ENCODE peak calls at places on chromosomes 6 and 20, in five cellular contexts. Z is tibial nerve, O is transverse colon, L is GM12878, Q is upper lobe of left lung. M is an unnamed sample.

GRCh38 chr6:67431076-67431475 is 1204.0 kb upstream of the ADGRB3 start:
- DNase-seq in Z (no peak), O (no peak), L (no peak), Q (no peak), M (no peak)

GRCh38 chr6:53852805-53853204 is 58.0 kb downstream of the LRRC1 start:
- DNase-seq in Z (no peak), O (no peak), L (no peak), Q (no peak), M (no peak)

GRCh38 chr6:70108230-70108629 is 194.7 kb downstream of the COL9A1 start:
- DNase-seq in Z (no peak), O (no peak), L (peak), Q (no peak), M (no peak)

GRCh38 chr20:17704589-17705317 is 5.0 kb downstream of the BANF2 start:
- DNase-seq in Z (no peak), O (no peak), L (no peak), Q (no peak), M (no peak)

GRCh38 chr6:105847433-105847832 is 238.7 kb upstream of the PRDM1 start:
- DNase-seq in Z (no peak), O (no peak), L (no peak), Q (no peak), M (no peak)

GRCh38 chr20:35003211-35004031 is 47.8 kb downstream of the MYH7B start:
- DNase-seq in Z (no peak), O (no peak), L (no peak), Q (no peak), M (peak)

GRCh38 chr6:113894712-113895674 is 37.8 kb downstream of the MARCKS start:
- DNase-seq in Z (no peak), O (no peak), L (no peak), Q (no peak), M (no peak)

GRCh38 chr6:107625264-107625663 is 135.3 kb downstream of the SOBP start:
- DNase-seq in Z (no peak), O (no peak), L (no peak), Q (no peak), M (no peak)

GRCh38 chr20:50355593-50356521 is 154.3 kb upstream of the PTPN1 start:
- DNase-seq in Z (no peak), O (no peak), L (no peak), Q (no peak), M (peak)

GRCh38 chr6:113481441-113481840 is 375.7 kb upstream of the MARCKS start:
- DNase-seq in Z (no peak), O (no peak), L (no peak), Q (peak), M (no peak)

DNA sequence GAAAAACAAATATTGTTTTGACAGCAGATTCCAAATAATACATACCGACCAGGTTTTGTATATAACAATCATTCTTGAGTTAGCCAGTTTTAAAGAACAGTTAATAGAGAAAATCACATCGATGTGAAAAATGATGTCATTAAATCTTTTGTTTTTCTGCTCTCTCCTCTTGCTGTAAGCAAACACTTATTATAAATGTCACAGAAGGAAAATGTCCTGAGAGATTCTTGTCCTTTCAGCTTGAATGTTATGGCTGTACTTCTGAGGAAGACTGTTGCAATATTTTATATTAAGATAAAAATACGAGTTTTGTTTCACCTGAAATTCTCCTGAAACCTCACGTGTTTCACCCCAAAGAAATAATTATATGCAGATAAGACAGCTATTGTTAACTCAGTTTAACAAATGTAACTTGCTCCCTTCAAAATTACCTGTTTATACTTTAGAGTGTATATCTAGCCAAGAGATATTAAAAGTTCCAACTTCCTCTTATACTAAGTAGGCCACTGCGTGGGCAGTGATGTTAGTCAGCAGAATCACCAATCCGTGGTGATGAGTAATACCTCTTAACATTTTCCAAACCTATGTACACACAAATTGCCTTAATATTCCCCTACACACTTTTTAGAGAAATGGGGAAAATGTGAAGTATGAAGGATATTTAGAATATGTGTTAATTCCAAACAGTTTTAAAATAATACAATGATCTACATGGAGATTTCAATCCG is 1111.5 kb upstream of the CITED2 start:
- DNase-seq in Z (no peak), O (no peak), L (peak), Q (peak), M (peak)
- TF ChIP-seq EP300 in Z (no peak), O (no peak), L (no peak), Q (no peak), M (no peak)

DNA sequence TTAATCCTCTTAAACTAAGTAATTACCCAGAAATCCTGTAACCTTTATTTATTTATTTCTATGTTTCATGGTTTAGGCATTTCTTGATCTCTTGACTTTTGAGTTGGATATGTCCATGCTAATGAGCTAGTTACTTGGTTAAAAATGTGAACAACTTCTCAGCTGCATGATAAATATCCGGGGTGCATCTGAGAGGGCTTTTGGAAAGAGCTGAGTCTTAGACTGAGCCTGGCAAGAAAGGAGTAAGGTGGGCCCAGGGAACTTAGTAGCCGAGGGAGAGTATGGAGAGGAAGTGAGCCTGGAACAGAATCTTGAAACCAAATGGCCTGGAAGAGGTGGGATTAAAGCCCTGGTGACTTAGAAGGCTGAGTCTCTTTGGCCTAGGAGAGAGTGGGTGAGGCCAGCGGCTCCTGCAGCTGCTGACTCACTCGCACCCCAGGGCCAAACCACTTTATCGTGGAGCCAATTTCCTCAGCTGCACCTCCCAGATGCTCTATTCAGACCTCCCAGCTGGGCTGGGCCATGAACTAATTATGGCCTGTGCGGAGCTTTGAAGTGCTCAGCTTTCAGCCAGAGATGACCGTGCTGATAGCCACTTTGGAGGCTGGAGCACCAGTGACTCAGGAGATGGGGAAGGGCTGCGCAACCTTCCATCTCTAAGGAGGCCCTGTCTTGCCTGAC is 19.1 kb downstream of the TGM3 start:
- DNase-seq in Z (peak), O (no peak), L (no peak), Q (peak), M (peak)
- TF ChIP-seq EP300 in Z (no peak), O (no peak), L (no peak), Q (no peak), M (no peak)

DNA sequence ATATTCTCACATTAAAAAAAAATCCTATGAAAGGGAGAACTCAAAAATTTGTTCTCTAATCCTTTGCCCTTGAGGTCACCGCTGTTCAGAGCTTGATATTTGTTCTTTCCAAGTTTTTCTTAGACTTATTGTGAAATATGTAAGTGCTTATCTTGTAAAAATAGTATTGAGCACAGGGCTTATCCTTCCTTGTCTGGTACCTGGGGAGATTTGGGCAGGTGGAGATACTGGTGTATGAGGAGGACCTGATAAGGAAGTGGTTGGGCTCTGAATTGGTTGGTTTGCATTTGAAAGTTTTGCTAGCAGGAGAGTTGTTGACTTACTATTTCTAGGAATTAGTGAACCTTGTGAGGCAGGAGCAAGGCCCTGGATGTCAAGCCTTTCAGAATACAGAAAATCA is 28.9 kb upstream of the ANKEF1 start:
- DNase-seq in Z (no peak), O (no peak), L (no peak), Q (no peak), M (no peak)
- TF ChIP-seq EP300 in Z (no peak), O (no peak), L (no peak), Q (no peak), M (no peak)

DNA sequence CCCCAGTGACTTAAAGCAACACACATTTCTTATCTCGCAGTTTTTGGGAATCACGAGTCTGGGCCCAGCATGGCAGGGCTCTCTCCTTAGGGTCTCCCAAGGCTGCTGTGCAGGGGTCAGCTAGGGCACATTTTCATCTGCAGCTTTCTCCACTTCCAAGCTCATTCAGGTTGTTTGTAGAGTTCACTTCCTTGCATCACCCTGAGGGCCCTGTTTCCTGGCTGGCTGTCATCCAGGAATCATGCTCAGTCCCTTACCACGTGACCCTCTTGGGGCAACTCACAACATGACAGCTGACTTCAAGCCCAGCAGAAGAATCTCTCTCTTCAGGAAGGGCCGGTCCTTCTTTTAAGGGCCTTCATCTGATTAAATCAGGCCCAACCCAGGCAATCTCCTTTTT is 21.3 kb downstream of the SNAP25 start:
- DNase-seq in Z (no peak), O (peak), L (no peak), Q (peak), M (no peak)
- TF ChIP-seq EP300 in Z (no peak), O (no peak), L (no peak), Q (no peak), M (no peak)

GRCh38 chr6:44008821-44009370 is 118.4 kb downstream of the MRPL14 start:
- DNase-seq in Z (no peak), O (no peak), L (no peak), Q (no peak), M (peak)

GRCh38 chr6:44006123-44006871 is 121.0 kb downstream of the MRPL14 start:
- DNase-seq in Z (no peak), O (no peak), L (no peak), Q (no peak), M (no peak)

GRCh38 chr6:44009425-44010321 is 117.6 kb downstream of the MRPL14 start:
- DNase-seq in Z (no peak), O (no peak), L (no peak), Q (no peak), M (peak)

GRCh38 chr6:44006872-44007303 is 120.4 kb downstream of the MRPL14 start:
- DNase-seq in Z (no peak), O (no peak), L (no peak), Q (no peak), M (no peak)

GRCh38 chr6:44007818-44008660 is 119.2 kb downstream of the MRPL14 start:
- DNase-seq in Z (no peak), O (no peak), L (no peak), Q (no peak), M (peak)
- TF ChIP-seq EP300 in Z (no peak), O (no peak), L (no peak), Q (no peak), M (no peak)

GRCh38 chr6:24868765-24869164 is 67.0 kb downstream of the RIPOR2 start:
- DNase-seq in Z (no peak), O (no peak), L (no peak), Q (no peak), M (no peak)

GRCh38 chr6:24874776-24875175 is 61.0 kb downstream of the RIPOR2 start:
- DNase-seq in Z (no peak), O (no peak), L (no peak), Q (no peak), M (no peak)

GRCh38 chr6:24876496-24877465 is 59.0 kb downstream of the RIPOR2 start:
- DNase-seq in Z (no peak), O (no peak), L (no peak), Q (no peak), M (no peak)

GRCh38 chr6:24874128-24874527 is 61.6 kb downstream of the RIPOR2 start:
- DNase-seq in Z (no peak), O (no peak), L (no peak), Q (no peak), M (no peak)

GRCh38 chr6:24872769-24873168 is 63.0 kb downstream of the RIPOR2 start:
- DNase-seq in Z (no peak), O (no peak), L (no peak), Q (no peak), M (no peak)
- TF ChIP-seq EP300 in Z (no peak), O (no peak), L (no peak), Q (no peak), M (no peak)

GRCh38 chr6:124199226-124199625 is 395.6 kb downstream of the NKAIN2 start:
- DNase-seq in Z (no peak), O (no peak), L (no peak), Q (no peak), M (no peak)
- TF ChIP-seq EP300 in Z (no peak), O (no peak), L (no peak), Q (no peak), M (no peak)

GRCh38 chr6:56938634-56939294 is 16.1 kb upstream of the BEND6 start:
- DNase-seq in Z (no peak), O (no peak), L (no peak), Q (no peak), M (no peak)

GRCh38 chr6:56944651-56945050 is 10.3 kb upstream of the BEND6 start:
- DNase-seq in Z (no peak), O (no peak), L (no peak), Q (no peak), M (no peak)

GRCh38 chr6:56940977-56941376 is 13.9 kb upstream of the BEND6 start:
- DNase-seq in Z (no peak), O (no peak), L (no peak), Q (no peak), M (no peak)

GRCh38 chr6:56946368-56946767 is 8.5 kb upstream of the BEND6 start:
- DNase-seq in Z (no peak), O (no peak), L (no peak), Q (no peak), M (no peak)

DNA sequence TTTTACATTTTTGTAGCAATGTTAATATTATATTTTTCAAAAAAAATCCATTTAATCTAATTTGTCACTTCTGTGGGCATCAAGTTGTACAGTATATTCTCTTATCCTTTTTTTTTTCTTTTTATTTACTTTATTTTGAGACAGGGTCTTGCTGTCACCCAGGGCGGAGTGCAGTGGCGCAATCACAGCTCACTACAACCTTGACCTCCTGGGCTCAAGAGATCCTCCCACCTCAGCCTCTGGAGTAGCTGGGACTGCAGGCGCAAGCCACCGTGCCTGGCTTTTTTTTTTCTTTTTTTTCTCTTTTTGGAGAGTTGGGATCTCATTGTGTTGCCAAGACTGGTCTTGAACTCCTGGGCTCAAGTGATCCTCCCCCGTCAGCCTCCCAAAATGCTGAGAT is 14.4 kb upstream of the BEND6 start:
- DNase-seq in Z (no peak), O (no peak), L (no peak), Q (no peak), M (no peak)
- TF ChIP-seq EP300 in Z (no peak), O (no peak), L (no peak), Q (no peak), M (no peak)

DNA sequence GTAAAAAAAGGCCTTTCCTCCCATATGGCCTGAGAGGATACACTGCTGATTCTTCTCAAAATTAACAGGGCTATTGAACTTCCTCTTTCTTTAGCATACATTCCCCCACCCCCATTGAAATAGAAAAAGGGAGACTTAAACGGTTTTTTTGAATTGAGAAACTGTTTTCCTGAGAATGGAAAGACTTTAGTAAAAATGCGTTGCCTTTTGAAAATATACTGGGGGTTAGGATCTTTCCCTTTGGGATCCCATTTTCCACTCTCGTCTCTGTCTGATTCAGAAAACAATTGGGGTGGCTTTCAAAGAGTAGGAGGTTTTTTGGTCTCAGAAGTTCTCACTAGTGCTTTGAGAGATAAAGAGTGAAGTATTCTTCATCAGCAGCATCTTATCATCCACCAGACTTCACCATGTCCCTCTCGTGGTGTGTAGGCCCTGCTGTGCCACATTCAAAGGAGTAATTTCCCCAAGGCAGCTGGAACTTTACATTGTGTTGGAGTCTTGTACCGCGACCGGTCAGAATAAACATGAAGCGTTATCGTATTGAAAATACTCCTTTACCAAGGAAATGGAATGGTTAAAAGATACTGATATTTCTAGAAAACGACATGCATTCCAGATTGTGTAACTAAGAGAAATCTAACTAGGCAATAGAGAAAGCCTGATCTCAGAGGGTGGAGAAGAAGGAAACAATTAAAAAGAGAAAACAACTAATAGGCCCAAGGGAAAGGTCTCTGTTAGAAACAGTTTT is 10.6 kb downstream of the MYB start:
- DNase-seq in Z (no peak), O (no peak), L (no peak), Q (no peak), M (no peak)
- TF ChIP-seq EP300 in Z (no peak), O (no peak), L (no peak), Q (no peak), M (no peak)

DNA sequence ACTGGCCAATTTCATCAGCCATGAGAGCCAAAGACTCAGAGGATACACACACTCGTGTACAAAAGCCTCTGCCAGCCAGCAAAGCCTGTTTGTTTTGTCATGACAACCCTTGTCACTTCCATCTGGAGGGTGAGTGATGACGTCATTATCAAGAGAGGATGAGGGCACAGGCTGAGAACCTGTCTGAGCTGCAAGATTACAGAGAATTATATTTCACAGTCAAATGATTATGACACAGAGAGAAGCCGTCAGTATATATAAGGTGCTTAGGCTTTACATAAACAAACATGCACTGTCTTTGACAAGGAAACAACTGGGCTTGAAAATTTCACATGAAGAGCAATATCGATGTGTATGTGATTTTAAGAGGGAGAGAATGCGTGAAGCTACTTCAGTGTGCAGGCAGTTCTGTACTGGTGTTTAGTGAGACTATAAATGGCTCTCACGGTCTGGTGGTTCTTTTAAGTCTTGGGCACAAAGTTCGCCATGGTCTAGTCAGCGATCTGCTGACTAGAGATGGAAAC is 36.5 kb upstream of the BCLAF1 start:
- DNase-seq in Z (no peak), O (no peak), L (no peak), Q (no peak), M (no peak)
- TF ChIP-seq EP300 in Z (no peak), O (no peak), L (no peak), Q (no peak), M (no peak)

M was measured in sigmoid colon.